ENCODE peak calls at places on chromosomes 3 and 15, in five cellular contexts. One of them, this sample, is unnamed.
A peak's percentile ranks its signal among the peaks of the same experiment; 100 is the strongest.

GRCh38 chr3:183698318-183698731 is 728 bp downstream of the YEATS2 start:
- DNase-seq in activated naive CD4-positive, alpha-beta T cell treated with anti-CD3 and anti-CD28 coated beads for 36 hours: peak; percentile 29
- DNase-seq in SHP77: no peak
- DNase-seq in activated gamma-delta T cell: peak; percentile 11
- DNase-seq in T-helper 2 cell: peak; percentile 51
- DNase-seq in this sample: no peak

GRCh38 chr15:35485411-35485810 is 60.6 kb downstream of the DPH6 start:
- DNase-seq in activated naive CD4-positive, alpha-beta T cell treated with anti-CD3 and anti-CD28 coated beads for 36 hours: no peak
- DNase-seq in SHP77: no peak
- DNase-seq in activated gamma-delta T cell: no peak
- DNase-seq in T-helper 2 cell: no peak
- DNase-seq in this sample: no peak

GRCh38 chr3:170359178-170359704 is 1.7 kb downstream of the SKIL start:
- DNase-seq in activated naive CD4-positive, alpha-beta T cell treated with anti-CD3 and anti-CD28 coated beads for 36 hours: no peak
- DNase-seq in SHP77: no peak
- DNase-seq in activated gamma-delta T cell: no peak
- DNase-seq in T-helper 2 cell: no peak
- DNase-seq in this sample: no peak

GRCh38 chr3:99901200-99901926 is 83.7 kb downstream of the CMSS1 start:
- DNase-seq in activated naive CD4-positive, alpha-beta T cell treated with anti-CD3 and anti-CD28 coated beads for 36 hours: no peak
- DNase-seq in SHP77: no peak
- DNase-seq in activated gamma-delta T cell: no peak
- DNase-seq in T-helper 2 cell: peak; percentile 29
- DNase-seq in this sample: peak; percentile 59

GRCh38 chr15:83554558-83554957 is 99.4 kb upstream of the ADAMTSL3 start:
- DNase-seq in activated naive CD4-positive, alpha-beta T cell treated with anti-CD3 and anti-CD28 coated beads for 36 hours: no peak
- DNase-seq in SHP77: no peak
- DNase-seq in activated gamma-delta T cell: no peak
- DNase-seq in T-helper 2 cell: no peak
- DNase-seq in this sample: no peak

GRCh38 chr3:186519021-186519658 is 25.0 kb downstream of the CRYGS start:
- DNase-seq in activated naive CD4-positive, alpha-beta T cell treated with anti-CD3 and anti-CD28 coated beads for 36 hours: peak; percentile 89
- DNase-seq in SHP77: no peak
- DNase-seq in activated gamma-delta T cell: no peak
- DNase-seq in T-helper 2 cell: peak; percentile 96
- DNase-seq in this sample: no peak

GRCh38 chr3:190175490-190175889 is 54.8 kb upstream of the P3H2 start:
- DNase-seq in activated naive CD4-positive, alpha-beta T cell treated with anti-CD3 and anti-CD28 coated beads for 36 hours: no peak
- DNase-seq in SHP77: no peak
- DNase-seq in activated gamma-delta T cell: no peak
- DNase-seq in T-helper 2 cell: no peak
- DNase-seq in this sample: no peak

GRCh38 chr15:83854950-83855707 is 201.2 kb downstream of the ADAMTSL3 start:
- DNase-seq in activated naive CD4-positive, alpha-beta T cell treated with anti-CD3 and anti-CD28 coated beads for 36 hours: no peak
- DNase-seq in SHP77: no peak
- DNase-seq in activated gamma-delta T cell: no peak
- DNase-seq in T-helper 2 cell: no peak
- DNase-seq in this sample: no peak

GRCh38 chr3:70930066-70930465 is 617.6 kb upstream of the MDFIC2 start:
- DNase-seq in activated naive CD4-positive, alpha-beta T cell treated with anti-CD3 and anti-CD28 coated beads for 36 hours: no peak
- DNase-seq in SHP77: no peak
- DNase-seq in activated gamma-delta T cell: no peak
- DNase-seq in T-helper 2 cell: no peak
- DNase-seq in this sample: no peak

GRCh38 chr3:45426161-45426560 is 37.8 kb downstream of the LARS2 start:
- DNase-seq in activated naive CD4-positive, alpha-beta T cell treated with anti-CD3 and anti-CD28 coated beads for 36 hours: no peak
- DNase-seq in SHP77: peak; percentile 22
- DNase-seq in activated gamma-delta T cell: no peak
- DNase-seq in T-helper 2 cell: no peak
- DNase-seq in this sample: no peak

GRCh38 chr3:126050626-126051025 is 33.3 kb downstream of the SLC41A3 start:
- DNase-seq in activated naive CD4-positive, alpha-beta T cell treated with anti-CD3 and anti-CD28 coated beads for 36 hours: no peak
- DNase-seq in SHP77: no peak
- DNase-seq in activated gamma-delta T cell: no peak
- DNase-seq in T-helper 2 cell: no peak
- DNase-seq in this sample: no peak

GRCh38 chr3:134718736-134719135 is 67.9 kb upstream of the KY start:
- DNase-seq in activated naive CD4-positive, alpha-beta T cell treated with anti-CD3 and anti-CD28 coated beads for 36 hours: no peak
- DNase-seq in SHP77: no peak
- DNase-seq in activated gamma-delta T cell: no peak
- DNase-seq in T-helper 2 cell: no peak
- DNase-seq in this sample: no peak

GRCh38 chr15:70863450-70864218 is 9.7 kb upstream of the LARP6 start:
- DNase-seq in activated naive CD4-positive, alpha-beta T cell treated with anti-CD3 and anti-CD28 coated beads for 36 hours: no peak
- DNase-seq in SHP77: no peak
- DNase-seq in activated gamma-delta T cell: no peak
- DNase-seq in T-helper 2 cell: no peak
- DNase-seq in this sample: no peak

GRCh38 chr3:189727898-189728297 is 96.7 kb downstream of the TP63 start:
- DNase-seq in activated naive CD4-positive, alpha-beta T cell treated with anti-CD3 and anti-CD28 coated beads for 36 hours: no peak
- DNase-seq in SHP77: no peak
- DNase-seq in activated gamma-delta T cell: no peak
- DNase-seq in T-helper 2 cell: no peak
- DNase-seq in this sample: no peak

GRCh38 chr3:19934098-19934566 is at the start of gene EFHB:
- DNase-seq in activated naive CD4-positive, alpha-beta T cell treated with anti-CD3 and anti-CD28 coated beads for 36 hours: peak; percentile 37
- DNase-seq in SHP77: peak; percentile 54
- DNase-seq in activated gamma-delta T cell: no peak
- DNase-seq in T-helper 2 cell: no peak
- DNase-seq in this sample: no peak

GRCh38 chr3:168121175-168121853 is 25.6 kb upstream of the GOLIM4 start:
- DNase-seq in activated naive CD4-positive, alpha-beta T cell treated with anti-CD3 and anti-CD28 coated beads for 36 hours: no peak
- DNase-seq in SHP77: no peak
- DNase-seq in activated gamma-delta T cell: no peak
- DNase-seq in T-helper 2 cell: no peak
- DNase-seq in this sample: no peak

GRCh38 chr15:37100109-37100873 is at the start of gene MEIS2:
- DNase-seq in activated naive CD4-positive, alpha-beta T cell treated with anti-CD3 and anti-CD28 coated beads for 36 hours: peak; percentile 51
- DNase-seq in SHP77: peak; percentile 90
- DNase-seq in activated gamma-delta T cell: peak; percentile 21
- DNase-seq in T-helper 2 cell: peak; percentile 67
- DNase-seq in this sample: peak; percentile 90

GRCh38 chr3:30544811-30545210 is 61.6 kb upstream of the TGFBR2 start:
- DNase-seq in activated naive CD4-positive, alpha-beta T cell treated with anti-CD3 and anti-CD28 coated beads for 36 hours: no peak
- DNase-seq in SHP77: no peak
- DNase-seq in activated gamma-delta T cell: no peak
- DNase-seq in T-helper 2 cell: no peak
- DNase-seq in this sample: peak; percentile 57

GRCh38 chr3:32934150-32934742 is 17.2 kb upstream of the CCR4 start:
- DNase-seq in activated naive CD4-positive, alpha-beta T cell treated with anti-CD3 and anti-CD28 coated beads for 36 hours: peak; percentile 52
- DNase-seq in SHP77: no peak
- DNase-seq in activated gamma-delta T cell: no peak
- DNase-seq in T-helper 2 cell: no peak
- DNase-seq in this sample: no peak

GRCh38 chr3:186630950-186631624 is 9.1 kb upstream of the FETUB start:
- DNase-seq in activated naive CD4-positive, alpha-beta T cell treated with anti-CD3 and anti-CD28 coated beads for 36 hours: no peak
- DNase-seq in SHP77: no peak
- DNase-seq in activated gamma-delta T cell: no peak
- DNase-seq in T-helper 2 cell: no peak
- DNase-seq in this sample: no peak

GRCh38 chr15:92097473-92098178 is 244.1 kb downstream of the SLCO3A1 start:
- DNase-seq in activated naive CD4-positive, alpha-beta T cell treated with anti-CD3 and anti-CD28 coated beads for 36 hours: peak; percentile 74
- DNase-seq in SHP77: no peak
- DNase-seq in activated gamma-delta T cell: no peak
- DNase-seq in T-helper 2 cell: peak; percentile 57
- DNase-seq in this sample: no peak

GRCh38 chr15:66650433-66650832 is 51.6 kb upstream of the SMAD6 start:
- DNase-seq in activated naive CD4-positive, alpha-beta T cell treated with anti-CD3 and anti-CD28 coated beads for 36 hours: no peak
- DNase-seq in SHP77: no peak
- DNase-seq in activated gamma-delta T cell: no peak
- DNase-seq in T-helper 2 cell: no peak
- DNase-seq in this sample: no peak

GRCh38 chr15:92839696-92840095 is 60.4 kb upstream of the CHD2 start:
- DNase-seq in activated naive CD4-positive, alpha-beta T cell treated with anti-CD3 and anti-CD28 coated beads for 36 hours: peak; percentile 66
- DNase-seq in SHP77: peak; percentile 85
- DNase-seq in activated gamma-delta T cell: no peak
- DNase-seq in T-helper 2 cell: peak; percentile 71
- DNase-seq in this sample: no peak